ENCODE peak calls at places on chromosomes 7 and 10, in seven cellular contexts. A is body of pancreas, J is ovary, T is keratinocyte, U is hippocampal formation, I is iPS-NIHi11, K is GM12865. L is an unnamed sample.

GRCh38 chr7:1598286-1598685 is 28.5 kb upstream of the PSMG3 start:
- DNase-seq in I (no peak), K (no peak), J (no peak), A (no peak), T (no peak), U (no peak), L (no peak)

GRCh38 chr10:44566786-44567185 is 181.9 kb upstream of the CXCL12 start:
- DNase-seq in U (no peak), K (no peak), J (no peak), I (no peak), T (no peak), A (no peak), L (no peak)

GRCh38 chr10:78924319-78925003 is 144.3 kb upstream of the ZMIZ1 start:
- DNase-seq in T (no peak), A (no peak), I (no peak), U (no peak), K (no peak), J (no peak), L (no peak)

GRCh38 chr7:46569117-46569433 is 648.0 kb upstream of the IGFBP3 start:
- DNase-seq in U (no peak), A (no peak), K (no peak), J (no peak), T (no peak), I (peak; percentile 43), L (no peak)

GRCh38 chr10:1473874-1474273 is 263.5 kb downstream of the ADARB2 start:
- DNase-seq in I (no peak), A (no peak), J (no peak), U (no peak), K (no peak), T (no peak), L (no peak)

GRCh38 chr10:110426294-110427153 is 71.2 kb upstream of the DUSP5 start:
- DNase-seq in T (no peak), K (peak; percentile 64), J (peak; percentile 31), U (no peak), I (no peak), A (peak; percentile 51), L (no peak)

GRCh38 chr7:81616951-81617350 is 152.9 kb downstream of the HGF start:
- DNase-seq in U (no peak), K (peak; percentile 72), I (no peak), J (no peak), A (no peak), T (no peak), L (no peak)

GRCh38 chr7:130732980-130733865 is 784 bp downstream of the KLF14 start:
- DNase-seq in J (peak; percentile 29), I (peak; percentile 70), K (peak; percentile 49), U (no peak), T (no peak), A (peak; percentile 68), L (no peak)

GRCh38 chr7:140512317-140513000 is 33.2 kb upstream of the MKRN1 start:
- DNase-seq in A (peak; percentile 81), U (no peak), K (no peak), I (no peak), J (peak; percentile 29), T (no peak), L (peak; percentile 38)

GRCh38 chr7:127914693-127915092 is 116.5 kb downstream of the LRRC4 start:
- DNase-seq in A (no peak), J (no peak), T (no peak), K (no peak), U (no peak), I (no peak), L (no peak)

L was measured in lung.